ENCODE peak calls at places on chromosomes 7 and 10, in six cellular contexts. One of them, this sample, is unnamed. For H3K9me3, the result is how much of the 10 kb centered on the place peaks cover.

GRCh38 chr7:149772236-149772820 is 1.1 kb downstream of the ZNF467 start:
- DNase-seq in endodermal cell: peak
- DNase-seq in stomach: no peak
- DNase-seq in astrocyte: no peak
- DNase-seq in CD4-positive, alpha-beta T cell: no peak
- DNase-seq in upper lobe of right lung: peak
- DNase-seq in this sample: no peak

GRCh38 chr10:32104622-32105509 is 48.6 kb upstream of the KIF5B start:
- DNase-seq in endodermal cell: no peak
- DNase-seq in stomach: no peak
- DNase-seq in astrocyte: peak
- DNase-seq in CD4-positive, alpha-beta T cell: no peak
- DNase-seq in upper lobe of right lung: no peak
- DNase-seq in this sample: no peak

GRCh38 chr7:134724606-134725005 is 54.8 kb upstream of the CALD1 start:
- DNase-seq in endodermal cell: peak
- DNase-seq in stomach: no peak
- DNase-seq in astrocyte: no peak
- DNase-seq in CD4-positive, alpha-beta T cell: no peak
- DNase-seq in upper lobe of right lung: no peak
- DNase-seq in this sample: peak

GRCh38 chr10:1488970-1489548 is 248.3 kb downstream of the ADARB2 start:
- DNase-seq in endodermal cell: no peak
- DNase-seq in stomach: no peak
- DNase-seq in astrocyte: no peak
- DNase-seq in CD4-positive, alpha-beta T cell: no peak
- DNase-seq in upper lobe of right lung: no peak
- DNase-seq in this sample: peak

GRCh38 chr10:70132098-70133029 is at the start of gene AIFM2:
- DNase-seq in endodermal cell: peak
- DNase-seq in stomach: peak
- DNase-seq in astrocyte: peak
- DNase-seq in CD4-positive, alpha-beta T cell: no peak
- DNase-seq in upper lobe of right lung: peak
- DNase-seq in this sample: peak

GRCh38 chr7:127943541-127944521 is 87.4 kb downstream of the LRRC4 start:
- DNase-seq in endodermal cell: no peak
- DNase-seq in stomach: no peak
- DNase-seq in astrocyte: peak
- DNase-seq in CD4-positive, alpha-beta T cell: no peak
- DNase-seq in upper lobe of right lung: no peak
- DNase-seq in this sample: no peak

GRCh38 chr10:74669210-74669609 is 157.2 kb upstream of the KAT6B start:
- DNase-seq in endodermal cell: no peak
- DNase-seq in stomach: no peak
- DNase-seq in astrocyte: no peak
- DNase-seq in CD4-positive, alpha-beta T cell: no peak
- DNase-seq in upper lobe of right lung: no peak
- DNase-seq in this sample: peak

GRCh38 chr7:16504019-16504418 is 22.6 kb upstream of the LRRC72 start:
- DNase-seq in endodermal cell: peak
- DNase-seq in stomach: no peak
- DNase-seq in astrocyte: peak
- DNase-seq in CD4-positive, alpha-beta T cell: no peak
- DNase-seq in upper lobe of right lung: no peak
- DNase-seq in this sample: no peak

GRCh38 chr7:75943864-75944263 is 28.9 kb downstream of the POR start:
- DNase-seq in endodermal cell: no peak
- DNase-seq in stomach: peak
- DNase-seq in astrocyte: no peak
- DNase-seq in CD4-positive, alpha-beta T cell: no peak
- DNase-seq in upper lobe of right lung: no peak
- DNase-seq in this sample: no peak

GRCh38 chr10:125149278-125150047 is 10.9 kb downstream of the CTBP2 start:
- DNase-seq in endodermal cell: peak
- DNase-seq in stomach: peak
- DNase-seq in astrocyte: peak
- DNase-seq in CD4-positive, alpha-beta T cell: no peak
- DNase-seq in upper lobe of right lung: no peak
- DNase-seq in this sample: no peak

GRCh38 chr7:88226886-88227516 is 7.2 kb upstream of the SRI start:
- DNase-seq in endodermal cell: no peak
- DNase-seq in stomach: peak
- DNase-seq in astrocyte: peak
- DNase-seq in CD4-positive, alpha-beta T cell: no peak
- DNase-seq in upper lobe of right lung: peak
- DNase-seq in this sample: no peak

GRCh38 chr7:47371733-47372368 is 210.1 kb downstream of the TNS3 start:
- DNase-seq in endodermal cell: peak
- DNase-seq in stomach: peak
- DNase-seq in astrocyte: peak
- DNase-seq in CD4-positive, alpha-beta T cell: no peak
- DNase-seq in upper lobe of right lung: peak
- DNase-seq in this sample: no peak

GRCh38 chr10:53808677-53809076 is 992.4 kb downstream of the PCDH15 start:
- DNase-seq in endodermal cell: peak
- DNase-seq in stomach: no peak
- DNase-seq in astrocyte: no peak
- DNase-seq in CD4-positive, alpha-beta T cell: no peak
- DNase-seq in upper lobe of right lung: no peak
- DNase-seq in this sample: no peak

GRCh38 chr10:9987197-9987596 is 1030.5 kb upstream of the CELF2 start:
- DNase-seq in endodermal cell: no peak
- DNase-seq in stomach: no peak
- DNase-seq in astrocyte: no peak
- DNase-seq in CD4-positive, alpha-beta T cell: no peak
- DNase-seq in upper lobe of right lung: no peak
- DNase-seq in this sample: no peak

GRCh38 chr10:9992656-9993055 is 1025.0 kb upstream of the CELF2 start:
- DNase-seq in endodermal cell: peak
- DNase-seq in stomach: no peak
- DNase-seq in astrocyte: no peak
- DNase-seq in CD4-positive, alpha-beta T cell: no peak
- DNase-seq in upper lobe of right lung: no peak
- DNase-seq in this sample: no peak

GRCh38 chr10:9986786-9987185 is 1030.9 kb upstream of the CELF2 start:
- DNase-seq in endodermal cell: no peak
- DNase-seq in stomach: no peak
- DNase-seq in astrocyte: no peak
- DNase-seq in CD4-positive, alpha-beta T cell: no peak
- DNase-seq in upper lobe of right lung: no peak
- DNase-seq in this sample: no peak
- H3K9me3 ChIP-seq in endodermal cell: under half
- H3K9me3 ChIP-seq in stomach: under half
- H3K9me3 ChIP-seq in astrocyte: under half
- H3K9me3 ChIP-seq in CD4-positive, alpha-beta T cell: under half
- H3K9me3 ChIP-seq in upper lobe of right lung: under half
- H3K9me3 ChIP-seq in this sample: under half

DNA sequence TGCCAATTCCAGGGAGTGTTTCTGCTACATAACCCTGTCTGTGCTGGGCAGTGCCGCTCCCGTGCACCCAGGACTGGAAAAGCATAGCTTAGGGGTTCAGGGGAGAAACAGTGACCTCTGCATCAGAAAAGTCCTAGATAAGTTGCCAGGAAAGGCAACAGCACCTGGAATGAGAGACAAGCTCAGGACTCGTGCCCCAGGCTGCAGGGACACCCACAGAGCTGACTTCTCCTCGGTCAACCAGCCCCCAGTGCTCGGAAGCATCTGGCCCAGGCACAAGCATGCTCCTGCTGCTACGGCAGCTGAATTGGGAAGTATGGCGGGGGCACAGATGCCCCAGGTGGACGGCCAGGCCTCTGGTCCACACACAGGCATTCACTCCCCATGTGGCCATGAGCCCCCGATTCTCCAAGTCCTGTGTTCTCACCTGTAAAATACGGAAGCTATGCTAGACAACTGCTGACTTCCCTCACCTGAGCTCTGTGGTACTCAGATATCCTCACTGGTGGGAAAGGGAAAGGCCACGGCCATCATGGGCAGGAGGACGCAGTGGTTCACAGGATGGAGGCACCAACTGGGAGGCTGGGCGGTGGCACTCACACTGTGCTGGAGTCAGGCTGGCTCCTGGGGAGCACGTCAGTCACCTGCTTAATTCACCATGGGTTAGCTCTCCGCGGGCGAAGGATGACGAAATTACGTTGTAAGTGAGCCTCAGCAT is 220.5 kb downstream of the PTPRN2 start:
- DNase-seq in endodermal cell: no peak
- DNase-seq in stomach: no peak
- DNase-seq in astrocyte: no peak
- DNase-seq in CD4-positive, alpha-beta T cell: no peak
- DNase-seq in upper lobe of right lung: peak
- DNase-seq in this sample: no peak
- H3K9me3 ChIP-seq in endodermal cell: half or more
- H3K9me3 ChIP-seq in stomach: under half
- H3K9me3 ChIP-seq in astrocyte: under half
- H3K9me3 ChIP-seq in CD4-positive, alpha-beta T cell: under half
- H3K9me3 ChIP-seq in upper lobe of right lung: under half
- H3K9me3 ChIP-seq in this sample: under half

GRCh38 chr7:154812027-154812426 is 190.9 kb downstream of the PAXIP1 start:
- DNase-seq in endodermal cell: no peak
- DNase-seq in stomach: no peak
- DNase-seq in astrocyte: no peak
- DNase-seq in CD4-positive, alpha-beta T cell: no peak
- DNase-seq in upper lobe of right lung: no peak
- DNase-seq in this sample: no peak
- H3K9me3 ChIP-seq in endodermal cell: under half
- H3K9me3 ChIP-seq in stomach: under half
- H3K9me3 ChIP-seq in astrocyte: under half
- H3K9me3 ChIP-seq in CD4-positive, alpha-beta T cell: under half
- H3K9me3 ChIP-seq in upper lobe of right lung: under half
- H3K9me3 ChIP-seq in this sample: under half

GRCh38 chr7:77824636-77825035 is 26.1 kb downstream of the PHTF2 start:
- DNase-seq in endodermal cell: no peak
- DNase-seq in stomach: no peak
- DNase-seq in astrocyte: no peak
- DNase-seq in CD4-positive, alpha-beta T cell: no peak
- DNase-seq in upper lobe of right lung: no peak
- DNase-seq in this sample: no peak
- H3K9me3 ChIP-seq in endodermal cell: under half
- H3K9me3 ChIP-seq in stomach: under half
- H3K9me3 ChIP-seq in astrocyte: under half
- H3K9me3 ChIP-seq in CD4-positive, alpha-beta T cell: under half
- H3K9me3 ChIP-seq in upper lobe of right lung: under half
- H3K9me3 ChIP-seq in this sample: under half

This sample was measured in Karpas-422.